ENCODE peak calls at places on chromosomes 5 and 9, in eight cellular contexts. P, S, B, C, F, H, U and X are unnamed samples.

GRCh38 chr9:131690462-131690861 is 49.4 kb downstream of the RAPGEF1 start:
- DNase-seq in P (no peak), S (no peak), B (no peak), C (no peak), F (no peak), H (no peak), U (no peak), X (no peak)

GRCh38 chr5:147688965-147689364 is 93.6 kb downstream of the JAKMIP2 start:
- DNase-seq in P (peak; percentile 4), S (no peak), B (peak; percentile 15), C (peak; percentile 21), F (no peak), H (no peak), U (no peak), X (no peak)

GRCh38 chr9:70668751-70669150 is 254.3 kb upstream of the KLF9 start:
- DNase-seq in P (no peak), S (no peak), B (no peak), C (no peak), F (no peak), H (no peak), U (no peak), X (no peak)

GRCh38 chr5:73974871-73975351 is 348.9 kb downstream of the ARHGEF28 start:
- DNase-seq in P (peak; percentile 8), S (peak; percentile 42), B (peak; percentile 34), C (no peak), F (no peak), H (no peak), U (no peak), X (no peak)

GRCh38 chr5:33303696-33304095 is 137.1 kb upstream of the TARS1 start:
- DNase-seq in P (no peak), S (no peak), B (no peak), C (no peak), F (no peak), H (no peak), U (no peak), X (no peak)

GRCh38 chr5:135219239-135219638 is 179.8 kb downstream of the MACROH2A1 start:
- DNase-seq in P (no peak), S (no peak), B (no peak), C (no peak), F (no peak), H (no peak), U (no peak), X (no peak)

GRCh38 chr9:123544007-123544827 is 188.2 kb downstream of the CRB2 start:
- DNase-seq in P (no peak), S (peak; percentile 42), B (peak; percentile 16), C (no peak), F (peak; percentile 10), H (peak; percentile 54), U (no peak), X (peak; percentile 70)

GRCh38 chr9:35962126-35962906 is 4.4 kb upstream of the OR2S2 start:
- DNase-seq in P (peak; percentile 14), S (peak; percentile 56), B (no peak), C (peak; percentile 46), F (peak; percentile 37), H (peak; percentile 85), U (no peak), X (peak; percentile 84)

GRCh38 chr9:88460583-88461332 is 72.5 kb downstream of the SPIN1 start:
- DNase-seq in P (no peak), S (peak; percentile 53), B (no peak), C (no peak), F (no peak), H (no peak), U (no peak), X (peak; percentile 30)

GRCh38 chr5:10030219-10030831 is 219.4 kb downstream of the ATPSCKMT start:
- DNase-seq in P (no peak), S (peak; percentile 76), B (no peak), C (no peak), F (peak; percentile 53), H (peak; percentile 60), U (no peak), X (no peak)

DNA sequence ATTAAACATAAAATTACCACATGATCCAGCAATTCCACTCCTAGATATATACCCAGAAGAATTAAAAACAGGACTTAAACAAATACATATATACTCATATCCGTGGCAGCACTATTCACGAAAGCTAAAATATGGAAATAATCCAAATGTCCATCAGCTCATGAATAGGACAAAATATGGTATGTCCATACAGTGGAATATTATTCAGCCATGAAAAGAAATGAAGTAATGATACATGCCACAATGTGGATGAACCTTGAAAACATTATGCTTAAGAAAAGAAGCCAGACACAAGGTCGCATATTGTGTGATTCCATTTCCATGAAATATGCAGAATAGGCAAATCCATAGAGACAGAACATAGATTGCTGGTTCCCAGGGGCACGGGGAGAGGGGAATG is 24.8 kb upstream of the AFAP1L1 start:
- DNase-seq in P (no peak), S (no peak), B (no peak), C (no peak), F (no peak), H (no peak), U (no peak), X (no peak)
- H3K27me3 ChIP-seq in P (no peaks in the 10 kb centered on the region), S (no peaks in the 10 kb centered on the region), B (no peaks in the 10 kb centered on the region), C (no peaks in the 10 kb centered on the region), F (no peaks in the 10 kb centered on the region), H (no peaks in the 10 kb centered on the region), U (no peaks in the 10 kb centered on the region), X (no peaks in the 10 kb centered on the region)

GRCh38 chr9:2833096-2833495 is 10.8 kb downstream of the PUM3 start:
- DNase-seq in P (no peak), S (no peak), B (no peak), C (no peak), F (no peak), H (no peak), U (no peak), X (no peak)

GRCh38 chr9:2837915-2838314 is 6.0 kb downstream of the PUM3 start:
- DNase-seq in P (no peak), S (no peak), B (no peak), C (no peak), F (no peak), H (peak; percentile 35), U (no peak), X (no peak)

GRCh38 chr9:2838356-2838983 is 5.4 kb downstream of the PUM3 start:
- DNase-seq in P (no peak), S (no peak), B (no peak), C (no peak), F (no peak), H (peak; percentile 17), U (no peak), X (no peak)

GRCh38 chr9:2838984-2839367 is 4.9 kb downstream of the PUM3 start:
- DNase-seq in P (no peak), S (no peak), B (no peak), C (no peak), F (no peak), H (no peak), U (no peak), X (no peak)
- H3K36me3 ChIP-seq in P (no peaks in the 10 kb centered on the region), S (peaks cover 21% of the 10 kb centered on the region), B (peaks cover 5% of the 10 kb centered on the region), C (no peaks in the 10 kb centered on the region), F (peaks cover 19% of the 10 kb centered on the region), H (peaks cover 16% of the 10 kb centered on the region), U (peaks cover 11% of the 10 kb centered on the region), X (peaks cover 36% of the 10 kb centered on the region)

DNA sequence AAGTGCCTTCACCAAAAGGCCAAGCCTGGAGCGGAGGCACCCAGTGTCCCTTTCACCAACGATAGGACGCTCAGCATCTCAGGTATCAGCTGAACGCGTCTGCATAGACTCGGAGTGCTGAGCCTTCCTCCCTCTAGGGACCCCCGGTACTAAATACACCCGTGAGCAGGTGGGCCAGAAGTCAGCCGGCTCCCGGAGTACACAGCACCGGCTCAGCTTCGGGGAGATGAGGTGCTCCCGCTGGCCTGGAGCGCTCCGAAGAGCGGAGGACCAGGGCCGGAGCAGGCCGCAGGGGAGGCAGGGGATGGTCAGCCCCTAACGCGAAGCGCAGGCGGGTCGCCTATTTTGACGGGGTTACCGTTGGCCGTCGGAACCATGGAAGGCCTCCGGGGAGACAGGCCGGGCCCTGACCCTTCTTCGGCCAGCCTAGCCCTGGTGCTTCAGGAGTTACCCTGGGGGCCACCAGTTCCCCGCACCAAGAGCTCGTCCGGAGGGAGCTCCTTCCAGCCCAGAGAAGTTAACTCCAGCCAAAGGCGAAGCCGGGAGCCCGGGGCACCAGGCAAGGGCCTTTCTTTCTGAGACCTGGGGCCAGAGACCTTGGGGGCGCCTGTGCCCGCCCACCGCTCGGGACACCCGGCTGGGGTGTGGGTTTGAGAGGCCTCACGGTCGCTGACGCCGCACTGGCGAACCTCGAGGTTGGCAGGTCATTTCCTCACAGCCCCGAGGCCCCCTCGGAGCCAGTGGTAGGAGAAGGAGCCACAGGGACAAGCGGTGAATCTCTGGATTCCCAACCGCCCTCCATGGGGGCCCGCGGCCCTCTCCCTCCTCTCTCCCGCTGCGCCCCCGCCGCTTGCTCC is 3.3 kb upstream of the IRX4 start:
- DNase-seq in P (no peak), S (no peak), B (no peak), C (no peak), F (no peak), H (no peak), U (no peak), X (no peak)
- H3K27me3 ChIP-seq in P (peaks cover 80% of the 10 kb centered on the region), S (peaks cover 68% of the 10 kb centered on the region), B (peaks cover 31% of the 10 kb centered on the region), C (peaks cover 10% of the 10 kb centered on the region), F (peaks cover 78% of the 10 kb centered on the region), H (peaks cover 80% of the 10 kb centered on the region), U (peaks cover 4% of the 10 kb centered on the region), X (no peaks in the 10 kb centered on the region)

GRCh38 chr9:135821116-135821515 is 86.2 kb downstream of the CAMSAP1 start:
- DNase-seq in P (no peak), S (no peak), B (no peak), C (no peak), F (no peak), H (no peak), U (no peak), X (no peak)

GRCh38 chr9:135820661-135821060 is 86.7 kb downstream of the CAMSAP1 start:
- DNase-seq in P (no peak), S (no peak), B (no peak), C (no peak), F (no peak), H (no peak), U (no peak), X (no peak)

GRCh38 chr9:135821733-135822382 is 85.5 kb downstream of the CAMSAP1 start:
- DNase-seq in P (no peak), S (no peak), B (no peak), C (no peak), F (no peak), H (no peak), U (no peak), X (no peak)

GRCh38 chr9:135822383-135822755 is 85.0 kb downstream of the CAMSAP1 start:
- DNase-seq in P (no peak), S (no peak), B (no peak), C (no peak), F (no peak), H (no peak), U (no peak), X (no peak)

GRCh38 chr9:135823036-135823435 is 84.3 kb downstream of the CAMSAP1 start:
- DNase-seq in P (no peak), S (no peak), B (no peak), C (no peak), F (no peak), H (no peak), U (no peak), X (no peak)
- H3K36me3 ChIP-seq in P (no peaks in the 10 kb centered on the region), S (peaks cover 7% of the 10 kb centered on the region), B (peaks cover 44% of the 10 kb centered on the region), C (no peaks in the 10 kb centered on the region), F (peaks cover 43% of the 10 kb centered on the region), H (peaks cover 51% of the 10 kb centered on the region), U (peaks cover 51% of the 10 kb centered on the region), X (peaks cover 49% of the 10 kb centered on the region)

GRCh38 chr9:34491596-34491995 is 31.2 kb downstream of the ENHO start:
- DNase-seq in P (no peak), S (no peak), B (no peak), C (no peak), F (no peak), H (no peak), U (no peak), X (no peak)
- H3K27me3 ChIP-seq in P (no peaks in the 10 kb centered on the region), S (peaks cover 12% of the 10 kb centered on the region), B (no peaks in the 10 kb centered on the region), C (no peaks in the 10 kb centered on the region), F (no peaks in the 10 kb centered on the region), H (peaks cover 24% of the 10 kb centered on the region), U (no peaks in the 10 kb centered on the region), X (no peaks in the 10 kb centered on the region)